ENCODE peak calls at places on chromosomes 1 and 21, in seven cellular contexts. One of them, this sample, is unnamed.

GRCh38 chr1:172320723-172321122 is 99.8 kb upstream of the C1orf105 start:
- DNase-seq in SW480: no peak
- DNase-seq in NCI-H1694 treated with DMSO at 0.1 percent for 48 hours: no peak
- DNase-seq in stimulated activated CD8-positive, alpha-beta memory T cell treated with anti-CD3 and anti-CD28 coated beads, Interleukin-12 subunit alpha, Interleukin-12 subunit beta, amount 100 ng/mL, for 1 hour: no peak
- DNase-seq in lower lobe of right lung: no peak
- DNase-seq in progenitor cell of endocrine pancreas: no peak
- DNase-seq in activated T-cell treated with anti-CD3 and anti-CD28 coated beads for 1 hour: no peak
- DNase-seq in this sample: no peak

GRCh38 chr1:47262787-47263413 is 30.9 kb upstream of the TAL1 start:
- DNase-seq in SW480: peak; percentile 15
- DNase-seq in NCI-H1694 treated with DMSO at 0.1 percent for 48 hours: peak; percentile 37
- DNase-seq in stimulated activated CD8-positive, alpha-beta memory T cell treated with anti-CD3 and anti-CD28 coated beads, Interleukin-12 subunit alpha, Interleukin-12 subunit beta, amount 100 ng/mL, for 1 hour: peak; percentile 12
- DNase-seq in lower lobe of right lung: no peak
- DNase-seq in progenitor cell of endocrine pancreas: no peak
- DNase-seq in activated T-cell treated with anti-CD3 and anti-CD28 coated beads for 1 hour: peak; percentile 7
- DNase-seq in this sample: peak; percentile 66

GRCh38 chr1:14371806-14372497 is 226.5 kb upstream of the KAZN start:
- DNase-seq in SW480: no peak
- DNase-seq in NCI-H1694 treated with DMSO at 0.1 percent for 48 hours: no peak
- DNase-seq in stimulated activated CD8-positive, alpha-beta memory T cell treated with anti-CD3 and anti-CD28 coated beads, Interleukin-12 subunit alpha, Interleukin-12 subunit beta, amount 100 ng/mL, for 1 hour: no peak
- DNase-seq in lower lobe of right lung: no peak
- DNase-seq in progenitor cell of endocrine pancreas: no peak
- DNase-seq in activated T-cell treated with anti-CD3 and anti-CD28 coated beads for 1 hour: no peak
- DNase-seq in this sample: no peak

GRCh38 chr1:67439277-67440029 is 9.3 kb upstream of the SERBP1 start:
- DNase-seq in SW480: no peak
- DNase-seq in NCI-H1694 treated with DMSO at 0.1 percent for 48 hours: no peak
- DNase-seq in stimulated activated CD8-positive, alpha-beta memory T cell treated with anti-CD3 and anti-CD28 coated beads, Interleukin-12 subunit alpha, Interleukin-12 subunit beta, amount 100 ng/mL, for 1 hour: no peak
- DNase-seq in lower lobe of right lung: no peak
- DNase-seq in progenitor cell of endocrine pancreas: no peak
- DNase-seq in activated T-cell treated with anti-CD3 and anti-CD28 coated beads for 1 hour: no peak
- DNase-seq in this sample: no peak

GRCh38 chr1:25568834-25569598 is 25.6 kb downstream of the LDLRAP1 start:
- DNase-seq in SW480: peak; percentile 90
- DNase-seq in NCI-H1694 treated with DMSO at 0.1 percent for 48 hours: no peak
- DNase-seq in stimulated activated CD8-positive, alpha-beta memory T cell treated with anti-CD3 and anti-CD28 coated beads, Interleukin-12 subunit alpha, Interleukin-12 subunit beta, amount 100 ng/mL, for 1 hour: no peak
- DNase-seq in lower lobe of right lung: no peak
- DNase-seq in progenitor cell of endocrine pancreas: no peak
- DNase-seq in activated T-cell treated with anti-CD3 and anti-CD28 coated beads for 1 hour: no peak
- DNase-seq in this sample: no peak

GRCh38 chr1:228161866-228162265 is 3.7 kb upstream of the IBA57 start:
- DNase-seq in SW480: no peak
- DNase-seq in NCI-H1694 treated with DMSO at 0.1 percent for 48 hours: no peak
- DNase-seq in stimulated activated CD8-positive, alpha-beta memory T cell treated with anti-CD3 and anti-CD28 coated beads, Interleukin-12 subunit alpha, Interleukin-12 subunit beta, amount 100 ng/mL, for 1 hour: no peak
- DNase-seq in lower lobe of right lung: peak; percentile 30
- DNase-seq in progenitor cell of endocrine pancreas: no peak
- DNase-seq in activated T-cell treated with anti-CD3 and anti-CD28 coated beads for 1 hour: no peak
- DNase-seq in this sample: no peak

GRCh38 chr1:32392358-32392757 is 1.9 kb downstream of the BSDC1 start:
- DNase-seq in SW480: no peak
- DNase-seq in NCI-H1694 treated with DMSO at 0.1 percent for 48 hours: no peak
- DNase-seq in stimulated activated CD8-positive, alpha-beta memory T cell treated with anti-CD3 and anti-CD28 coated beads, Interleukin-12 subunit alpha, Interleukin-12 subunit beta, amount 100 ng/mL, for 1 hour: no peak
- DNase-seq in lower lobe of right lung: no peak
- DNase-seq in progenitor cell of endocrine pancreas: no peak
- DNase-seq in activated T-cell treated with anti-CD3 and anti-CD28 coated beads for 1 hour: no peak
- DNase-seq in this sample: no peak

GRCh38 chr1:206887701-206888100 is 9.5 kb upstream of the IL24 start:
- DNase-seq in SW480: no peak
- DNase-seq in NCI-H1694 treated with DMSO at 0.1 percent for 48 hours: no peak
- DNase-seq in stimulated activated CD8-positive, alpha-beta memory T cell treated with anti-CD3 and anti-CD28 coated beads, Interleukin-12 subunit alpha, Interleukin-12 subunit beta, amount 100 ng/mL, for 1 hour: no peak
- DNase-seq in lower lobe of right lung: no peak
- DNase-seq in progenitor cell of endocrine pancreas: no peak
- DNase-seq in activated T-cell treated with anti-CD3 and anti-CD28 coated beads for 1 hour: no peak
- DNase-seq in this sample: no peak

GRCh38 chr1:172909606-172910326 is 141.0 kb downstream of the TNFSF18 start:
- DNase-seq in SW480: no peak
- DNase-seq in NCI-H1694 treated with DMSO at 0.1 percent for 48 hours: no peak
- DNase-seq in stimulated activated CD8-positive, alpha-beta memory T cell treated with anti-CD3 and anti-CD28 coated beads, Interleukin-12 subunit alpha, Interleukin-12 subunit beta, amount 100 ng/mL, for 1 hour: no peak
- DNase-seq in lower lobe of right lung: no peak
- DNase-seq in progenitor cell of endocrine pancreas: no peak
- DNase-seq in activated T-cell treated with anti-CD3 and anti-CD28 coated beads for 1 hour: no peak
- DNase-seq in this sample: no peak

GRCh38 chr1:61334718-61335589 is 252.6 kb downstream of the NFIA start:
- DNase-seq in SW480: no peak
- DNase-seq in NCI-H1694 treated with DMSO at 0.1 percent for 48 hours: peak; percentile 25
- DNase-seq in stimulated activated CD8-positive, alpha-beta memory T cell treated with anti-CD3 and anti-CD28 coated beads, Interleukin-12 subunit alpha, Interleukin-12 subunit beta, amount 100 ng/mL, for 1 hour: no peak
- DNase-seq in lower lobe of right lung: no peak
- DNase-seq in progenitor cell of endocrine pancreas: no peak
- DNase-seq in activated T-cell treated with anti-CD3 and anti-CD28 coated beads for 1 hour: no peak
- DNase-seq in this sample: no peak

GRCh38 chr21:39434950-39435349 is 10.6 kb downstream of the LCA5L start:
- DNase-seq in SW480: no peak
- DNase-seq in NCI-H1694 treated with DMSO at 0.1 percent for 48 hours: no peak
- DNase-seq in stimulated activated CD8-positive, alpha-beta memory T cell treated with anti-CD3 and anti-CD28 coated beads, Interleukin-12 subunit alpha, Interleukin-12 subunit beta, amount 100 ng/mL, for 1 hour: no peak
- DNase-seq in lower lobe of right lung: no peak
- DNase-seq in progenitor cell of endocrine pancreas: no peak
- DNase-seq in activated T-cell treated with anti-CD3 and anti-CD28 coated beads for 1 hour: no peak
- DNase-seq in this sample: no peak

GRCh38 chr1:166133276-166133841 is 33.4 kb downstream of the FAM78B start:
- DNase-seq in SW480: no peak
- DNase-seq in NCI-H1694 treated with DMSO at 0.1 percent for 48 hours: no peak
- DNase-seq in stimulated activated CD8-positive, alpha-beta memory T cell treated with anti-CD3 and anti-CD28 coated beads, Interleukin-12 subunit alpha, Interleukin-12 subunit beta, amount 100 ng/mL, for 1 hour: no peak
- DNase-seq in lower lobe of right lung: no peak
- DNase-seq in progenitor cell of endocrine pancreas: no peak
- DNase-seq in activated T-cell treated with anti-CD3 and anti-CD28 coated beads for 1 hour: no peak
- DNase-seq in this sample: peak; percentile 56

GRCh38 chr1:225482489-225482950 is 54.7 kb upstream of the LBR start:
- DNase-seq in SW480: no peak
- DNase-seq in NCI-H1694 treated with DMSO at 0.1 percent for 48 hours: no peak
- DNase-seq in stimulated activated CD8-positive, alpha-beta memory T cell treated with anti-CD3 and anti-CD28 coated beads, Interleukin-12 subunit alpha, Interleukin-12 subunit beta, amount 100 ng/mL, for 1 hour: no peak
- DNase-seq in lower lobe of right lung: no peak
- DNase-seq in progenitor cell of endocrine pancreas: no peak
- DNase-seq in activated T-cell treated with anti-CD3 and anti-CD28 coated beads for 1 hour: no peak
- DNase-seq in this sample: no peak

GRCh38 chr1:109892476-109893368 is 17.9 kb upstream of the CSF1 start:
- DNase-seq in SW480: no peak
- DNase-seq in NCI-H1694 treated with DMSO at 0.1 percent for 48 hours: no peak
- DNase-seq in stimulated activated CD8-positive, alpha-beta memory T cell treated with anti-CD3 and anti-CD28 coated beads, Interleukin-12 subunit alpha, Interleukin-12 subunit beta, amount 100 ng/mL, for 1 hour: no peak
- DNase-seq in lower lobe of right lung: no peak
- DNase-seq in progenitor cell of endocrine pancreas: no peak
- DNase-seq in activated T-cell treated with anti-CD3 and anti-CD28 coated beads for 1 hour: no peak
- DNase-seq in this sample: no peak

GRCh38 chr1:99855914-99856450 is 5.8 kb downstream of the AGL start:
- DNase-seq in SW480: no peak
- DNase-seq in NCI-H1694 treated with DMSO at 0.1 percent for 48 hours: no peak
- DNase-seq in stimulated activated CD8-positive, alpha-beta memory T cell treated with anti-CD3 and anti-CD28 coated beads, Interleukin-12 subunit alpha, Interleukin-12 subunit beta, amount 100 ng/mL, for 1 hour: no peak
- DNase-seq in lower lobe of right lung: no peak
- DNase-seq in progenitor cell of endocrine pancreas: no peak
- DNase-seq in activated T-cell treated with anti-CD3 and anti-CD28 coated beads for 1 hour: no peak
- DNase-seq in this sample: no peak

GRCh38 chr1:171298696-171299095 is 15.3 kb upstream of the FMO4 start:
- DNase-seq in SW480: no peak
- DNase-seq in NCI-H1694 treated with DMSO at 0.1 percent for 48 hours: no peak
- DNase-seq in stimulated activated CD8-positive, alpha-beta memory T cell treated with anti-CD3 and anti-CD28 coated beads, Interleukin-12 subunit alpha, Interleukin-12 subunit beta, amount 100 ng/mL, for 1 hour: no peak
- DNase-seq in lower lobe of right lung: no peak
- DNase-seq in progenitor cell of endocrine pancreas: no peak
- DNase-seq in activated T-cell treated with anti-CD3 and anti-CD28 coated beads for 1 hour: no peak
- DNase-seq in this sample: no peak

GRCh38 chr1:207181838-207182237 is 77.8 kb downstream of the C4BPA start:
- DNase-seq in SW480: peak; percentile 7
- DNase-seq in NCI-H1694 treated with DMSO at 0.1 percent for 48 hours: no peak
- DNase-seq in stimulated activated CD8-positive, alpha-beta memory T cell treated with anti-CD3 and anti-CD28 coated beads, Interleukin-12 subunit alpha, Interleukin-12 subunit beta, amount 100 ng/mL, for 1 hour: no peak
- DNase-seq in lower lobe of right lung: no peak
- DNase-seq in progenitor cell of endocrine pancreas: no peak
- DNase-seq in activated T-cell treated with anti-CD3 and anti-CD28 coated beads for 1 hour: no peak
- DNase-seq in this sample: peak; percentile 24

GRCh38 chr1:109350182-109350581 is 43.4 kb upstream of the MYBPHL start:
- DNase-seq in SW480: no peak
- DNase-seq in NCI-H1694 treated with DMSO at 0.1 percent for 48 hours: no peak
- DNase-seq in stimulated activated CD8-positive, alpha-beta memory T cell treated with anti-CD3 and anti-CD28 coated beads, Interleukin-12 subunit alpha, Interleukin-12 subunit beta, amount 100 ng/mL, for 1 hour: no peak
- DNase-seq in lower lobe of right lung: no peak
- DNase-seq in progenitor cell of endocrine pancreas: no peak
- DNase-seq in activated T-cell treated with anti-CD3 and anti-CD28 coated beads for 1 hour: no peak
- DNase-seq in this sample: no peak

GRCh38 chr1:34050711-34051485 is 114.1 kb downstream of the CSMD2 start:
- DNase-seq in SW480: no peak
- DNase-seq in NCI-H1694 treated with DMSO at 0.1 percent for 48 hours: no peak
- DNase-seq in stimulated activated CD8-positive, alpha-beta memory T cell treated with anti-CD3 and anti-CD28 coated beads, Interleukin-12 subunit alpha, Interleukin-12 subunit beta, amount 100 ng/mL, for 1 hour: no peak
- DNase-seq in lower lobe of right lung: no peak
- DNase-seq in progenitor cell of endocrine pancreas: no peak
- DNase-seq in activated T-cell treated with anti-CD3 and anti-CD28 coated beads for 1 hour: no peak
- DNase-seq in this sample: peak; percentile 79

GRCh38 chr1:243956448-243956847 is 94.6 kb upstream of the ZBTB18 start:
- DNase-seq in SW480: no peak
- DNase-seq in NCI-H1694 treated with DMSO at 0.1 percent for 48 hours: no peak
- DNase-seq in stimulated activated CD8-positive, alpha-beta memory T cell treated with anti-CD3 and anti-CD28 coated beads, Interleukin-12 subunit alpha, Interleukin-12 subunit beta, amount 100 ng/mL, for 1 hour: no peak
- DNase-seq in lower lobe of right lung: no peak
- DNase-seq in progenitor cell of endocrine pancreas: no peak
- DNase-seq in activated T-cell treated with anti-CD3 and anti-CD28 coated beads for 1 hour: no peak
- DNase-seq in this sample: no peak

GRCh38 chr1:35278886-35279554 is 10.5 kb downstream of the ZMYM4 start:
- DNase-seq in SW480: no peak
- DNase-seq in NCI-H1694 treated with DMSO at 0.1 percent for 48 hours: no peak
- DNase-seq in stimulated activated CD8-positive, alpha-beta memory T cell treated with anti-CD3 and anti-CD28 coated beads, Interleukin-12 subunit alpha, Interleukin-12 subunit beta, amount 100 ng/mL, for 1 hour: no peak
- DNase-seq in lower lobe of right lung: no peak
- DNase-seq in progenitor cell of endocrine pancreas: no peak
- DNase-seq in activated T-cell treated with anti-CD3 and anti-CD28 coated beads for 1 hour: no peak
- DNase-seq in this sample: no peak

GRCh38 chr1:39576016-39576657 is 453 bp downstream of the PABPC4 start:
- DNase-seq in SW480: no peak
- DNase-seq in NCI-H1694 treated with DMSO at 0.1 percent for 48 hours: peak; percentile 97
- DNase-seq in stimulated activated CD8-positive, alpha-beta memory T cell treated with anti-CD3 and anti-CD28 coated beads, Interleukin-12 subunit alpha, Interleukin-12 subunit beta, amount 100 ng/mL, for 1 hour: no peak
- DNase-seq in lower lobe of right lung: peak; percentile 59
- DNase-seq in progenitor cell of endocrine pancreas: no peak
- DNase-seq in activated T-cell treated with anti-CD3 and anti-CD28 coated beads for 1 hour: peak; percentile 20
- DNase-seq in this sample: no peak

GRCh38 chr1:23400324-23401110 is 24.0 kb downstream of the TCEA3 start:
- DNase-seq in SW480: no peak
- DNase-seq in NCI-H1694 treated with DMSO at 0.1 percent for 48 hours: no peak
- DNase-seq in stimulated activated CD8-positive, alpha-beta memory T cell treated with anti-CD3 and anti-CD28 coated beads, Interleukin-12 subunit alpha, Interleukin-12 subunit beta, amount 100 ng/mL, for 1 hour: no peak
- DNase-seq in lower lobe of right lung: no peak
- DNase-seq in progenitor cell of endocrine pancreas: no peak
- DNase-seq in activated T-cell treated with anti-CD3 and anti-CD28 coated beads for 1 hour: no peak
- DNase-seq in this sample: no peak

GRCh38 chr1:11938722-11939526 is 4.4 kb downstream of the PLOD1 start:
- DNase-seq in SW480: no peak
- DNase-seq in NCI-H1694 treated with DMSO at 0.1 percent for 48 hours: no peak
- DNase-seq in stimulated activated CD8-positive, alpha-beta memory T cell treated with anti-CD3 and anti-CD28 coated beads, Interleukin-12 subunit alpha, Interleukin-12 subunit beta, amount 100 ng/mL, for 1 hour: no peak
- DNase-seq in lower lobe of right lung: no peak
- DNase-seq in progenitor cell of endocrine pancreas: no peak
- DNase-seq in activated T-cell treated with anti-CD3 and anti-CD28 coated beads for 1 hour: no peak
- DNase-seq in this sample: no peak

GRCh38 chr1:230938924-230939368 is 39.7 kb downstream of the TTC13 start:
- DNase-seq in SW480: peak; percentile 32
- DNase-seq in NCI-H1694 treated with DMSO at 0.1 percent for 48 hours: no peak
- DNase-seq in stimulated activated CD8-positive, alpha-beta memory T cell treated with anti-CD3 and anti-CD28 coated beads, Interleukin-12 subunit alpha, Interleukin-12 subunit beta, amount 100 ng/mL, for 1 hour: no peak
- DNase-seq in lower lobe of right lung: no peak
- DNase-seq in progenitor cell of endocrine pancreas: no peak
- DNase-seq in activated T-cell treated with anti-CD3 and anti-CD28 coated beads for 1 hour: no peak
- DNase-seq in this sample: no peak

GRCh38 chr1:30253807-30254440 is 469.5 kb downstream of the MATN1 start:
- DNase-seq in SW480: no peak
- DNase-seq in NCI-H1694 treated with DMSO at 0.1 percent for 48 hours: no peak
- DNase-seq in stimulated activated CD8-positive, alpha-beta memory T cell treated with anti-CD3 and anti-CD28 coated beads, Interleukin-12 subunit alpha, Interleukin-12 subunit beta, amount 100 ng/mL, for 1 hour: no peak
- DNase-seq in lower lobe of right lung: no peak
- DNase-seq in progenitor cell of endocrine pancreas: no peak
- DNase-seq in activated T-cell treated with anti-CD3 and anti-CD28 coated beads for 1 hour: no peak
- DNase-seq in this sample: no peak

GRCh38 chr1:210347112-210347511 is 18.4 kb downstream of the HHAT start:
- DNase-seq in SW480: no peak
- DNase-seq in NCI-H1694 treated with DMSO at 0.1 percent for 48 hours: no peak
- DNase-seq in stimulated activated CD8-positive, alpha-beta memory T cell treated with anti-CD3 and anti-CD28 coated beads, Interleukin-12 subunit alpha, Interleukin-12 subunit beta, amount 100 ng/mL, for 1 hour: no peak
- DNase-seq in lower lobe of right lung: no peak
- DNase-seq in progenitor cell of endocrine pancreas: no peak
- DNase-seq in activated T-cell treated with anti-CD3 and anti-CD28 coated beads for 1 hour: no peak
- DNase-seq in this sample: no peak

GRCh38 chr1:110707257-110707656 is 32.5 kb upstream of the KCNA3 start:
- DNase-seq in SW480: no peak
- DNase-seq in NCI-H1694 treated with DMSO at 0.1 percent for 48 hours: no peak
- DNase-seq in stimulated activated CD8-positive, alpha-beta memory T cell treated with anti-CD3 and anti-CD28 coated beads, Interleukin-12 subunit alpha, Interleukin-12 subunit beta, amount 100 ng/mL, for 1 hour: no peak
- DNase-seq in lower lobe of right lung: no peak
- DNase-seq in progenitor cell of endocrine pancreas: no peak
- DNase-seq in activated T-cell treated with anti-CD3 and anti-CD28 coated beads for 1 hour: no peak
- DNase-seq in this sample: no peak

GRCh38 chr1:21244986-21245687 is 45.1 kb downstream of the ECE1 start:
- DNase-seq in SW480: no peak
- DNase-seq in NCI-H1694 treated with DMSO at 0.1 percent for 48 hours: no peak
- DNase-seq in stimulated activated CD8-positive, alpha-beta memory T cell treated with anti-CD3 and anti-CD28 coated beads, Interleukin-12 subunit alpha, Interleukin-12 subunit beta, amount 100 ng/mL, for 1 hour: no peak
- DNase-seq in lower lobe of right lung: no peak
- DNase-seq in progenitor cell of endocrine pancreas: no peak
- DNase-seq in activated T-cell treated with anti-CD3 and anti-CD28 coated beads for 1 hour: no peak
- DNase-seq in this sample: no peak

GRCh38 chr1:113508364-113509164 is 118.2 kb downstream of the MAGI3 start:
- DNase-seq in SW480: no peak
- DNase-seq in NCI-H1694 treated with DMSO at 0.1 percent for 48 hours: no peak
- DNase-seq in stimulated activated CD8-positive, alpha-beta memory T cell treated with anti-CD3 and anti-CD28 coated beads, Interleukin-12 subunit alpha, Interleukin-12 subunit beta, amount 100 ng/mL, for 1 hour: no peak
- DNase-seq in lower lobe of right lung: no peak
- DNase-seq in progenitor cell of endocrine pancreas: no peak
- DNase-seq in activated T-cell treated with anti-CD3 and anti-CD28 coated beads for 1 hour: no peak
- DNase-seq in this sample: no peak

GRCh38 chr1:92466702-92467101 is 20.0 kb downstream of the GFI1 start:
- DNase-seq in SW480: no peak
- DNase-seq in NCI-H1694 treated with DMSO at 0.1 percent for 48 hours: no peak
- DNase-seq in stimulated activated CD8-positive, alpha-beta memory T cell treated with anti-CD3 and anti-CD28 coated beads, Interleukin-12 subunit alpha, Interleukin-12 subunit beta, amount 100 ng/mL, for 1 hour: no peak
- DNase-seq in lower lobe of right lung: no peak
- DNase-seq in progenitor cell of endocrine pancreas: no peak
- DNase-seq in activated T-cell treated with anti-CD3 and anti-CD28 coated beads for 1 hour: no peak
- DNase-seq in this sample: no peak

GRCh38 chr1:27144349-27144748 is 10.6 kb downstream of the SLC9A1 start:
- DNase-seq in SW480: no peak
- DNase-seq in NCI-H1694 treated with DMSO at 0.1 percent for 48 hours: no peak
- DNase-seq in stimulated activated CD8-positive, alpha-beta memory T cell treated with anti-CD3 and anti-CD28 coated beads, Interleukin-12 subunit alpha, Interleukin-12 subunit beta, amount 100 ng/mL, for 1 hour: no peak
- DNase-seq in lower lobe of right lung: no peak
- DNase-seq in progenitor cell of endocrine pancreas: no peak
- DNase-seq in activated T-cell treated with anti-CD3 and anti-CD28 coated beads for 1 hour: no peak
- DNase-seq in this sample: no peak

This sample was measured in SK-MEL-5.